ENCODE peak calls at places on chromosomes 3 and 15, in ten cellular contexts. G is AG10803, I is fibroblast of mammary gland, O is GM23338, F is stomach, A is AG04449, H is fibroblast of lung, B is neural progenitor cell, R is BJ, Q is OCI-LY7. W is an unnamed sample.

GRCh38 chr3:57135964-57136363 is 29.2 kb downstream of the IL17RD start:
- DNase-seq in I (no peak), H (no peak), F (no peak), O (no peak), Q (no peak), R (no peak), G (no peak), B (no peak), A (no peak), W (no peak)

GRCh38 chr3:178849220-178849910 is 222.2 kb downstream of the ZMAT3 start:
- DNase-seq in H (peak), R (no peak), G (no peak), A (no peak), F (no peak), I (no peak), Q (no peak), O (no peak), B (no peak), W (peak)

GRCh38 chr3:171788546-171789351 is 21.5 kb downstream of the PLD1 start:
- DNase-seq in H (peak), A (peak), F (no peak), Q (no peak), G (peak), R (peak), I (peak), O (no peak), B (no peak), W (peak)

GRCh38 chr15:70825841-70826240 is 28.1 kb downstream of the LARP6 start:
- DNase-seq in I (no peak), A (no peak), O (no peak), B (no peak), Q (no peak), G (no peak), H (no peak), F (no peak), R (no peak), W (no peak)

GRCh38 chr15:91965501-91966180 is 112.1 kb downstream of the SLCO3A1 start:
- DNase-seq in O (no peak), F (no peak), A (no peak), I (peak), Q (no peak), R (no peak), H (peak), B (no peak), G (peak), W (peak)

GRCh38 chr15:89616228-89616627 is 39.0 kb downstream of the KIF7 start:
- DNase-seq in R (no peak), B (no peak), O (no peak), F (no peak), H (no peak), G (no peak), I (no peak), Q (no peak), A (no peak), W (no peak)

GRCh38 chr3:164897335-164897734 is 181.0 kb downstream of the SI start:
- DNase-seq in G (no peak), I (no peak), B (no peak), H (no peak), R (no peak), F (no peak), O (no peak), A (no peak), Q (no peak), W (no peak)

GRCh38 chr3:15300318-15301078 is 31.9 kb downstream of the SH3BP5 start:
- DNase-seq in G (peak), F (no peak), I (peak), Q (no peak), O (no peak), A (no peak), R (no peak), H (peak), B (no peak), W (peak)

GRCh38 chr15:97909291-97909891 is 51.1 kb upstream of the ARRDC4 start:
- DNase-seq in G (peak), I (peak), R (no peak), H (peak), B (peak), Q (peak), F (peak), A (no peak), O (peak), W (peak)

GRCh38 chr3:107988464-107989156 is 102.2 kb downstream of the CD47 start:
- DNase-seq in Q (no peak), B (no peak), F (peak), R (no peak), O (no peak), H (peak), G (peak), I (peak), A (no peak), W (peak)

GRCh38 chr3:161851941-161852566 is 355.4 kb downstream of the OTOL1 start:
- DNase-seq in R (no peak), G (peak), O (peak), B (peak), I (peak), H (peak), A (no peak), F (peak), Q (peak), W (peak)

GRCh38 chr15:50248994-50249586 is 16.4 kb downstream of the HDC start:
- DNase-seq in R (no peak), H (peak), F (no peak), B (no peak), A (no peak), G (no peak), Q (no peak), O (no peak), I (peak), W (no peak)

GRCh38 chr15:83282859-83283812 is 1.3 kb downstream of the BNC1 start:
- DNase-seq in B (peak), F (no peak), A (no peak), I (peak), G (peak), O (peak), Q (no peak), R (no peak), H (peak), W (peak)

GRCh38 chr3:12187448-12188327 is 29.0 kb upstream of the TIMP4 start:
- DNase-seq in A (no peak), B (no peak), F (no peak), Q (no peak), R (no peak), G (peak), O (no peak), I (peak), H (peak), W (peak)

GRCh38 chr3:12190221-12190807 is 31.6 kb upstream of the TIMP4 start:
- DNase-seq in R (no peak), A (no peak), O (no peak), H (no peak), G (no peak), I (no peak), F (no peak), B (no peak), Q (no peak), W (no peak)

GRCh38 chr3:12186515-12187286 is 28.0 kb upstream of the TIMP4 start:
- DNase-seq in Q (no peak), A (no peak), B (no peak), F (no peak), I (no peak), O (no peak), R (no peak), H (no peak), G (no peak), W (no peak)

GRCh38 chr3:12188681-12189287 is 30.1 kb upstream of the TIMP4 start:
- DNase-seq in H (no peak), B (peak), I (no peak), G (no peak), R (no peak), O (no peak), F (no peak), Q (no peak), A (no peak), W (no peak)

DNA sequence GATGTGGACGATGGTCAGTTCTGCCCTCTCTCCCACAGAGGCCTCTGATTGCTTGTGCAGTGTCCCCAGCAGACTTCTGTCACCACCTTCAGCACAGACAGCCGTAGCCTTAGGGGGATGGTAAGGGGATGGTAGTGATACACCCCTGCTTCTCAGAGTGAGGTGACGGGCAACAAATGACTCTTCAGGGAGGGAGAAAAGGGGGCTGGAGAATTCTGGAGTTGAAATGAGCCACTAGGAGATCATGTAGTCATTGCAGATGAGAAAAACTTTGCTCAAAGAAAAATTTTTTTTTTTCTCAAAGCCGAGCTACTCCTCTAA is 29.6 kb upstream of the TIMP4 start:
- DNase-seq in R (no peak), G (no peak), A (no peak), Q (no peak), B (no peak), F (no peak), I (no peak), H (no peak), O (no peak), W (no peak)
- TF ChIP-seq CTCF in R (no peak), G (no peak), A (no peak), Q (no peak), B (no peak), F (no peak), I (no peak), H (no peak), O (no peak), W (no peak)

GRCh38 chr15:100309984-100310291 is 31.8 kb downstream of the ADAMTS17 start:
- DNase-seq in O (no peak), F (no peak), I (no peak), H (no peak), A (no peak), G (no peak), Q (no peak), R (no peak), B (no peak), W (no peak)

GRCh38 chr15:100308222-100309007 is 33.4 kb downstream of the ADAMTS17 start:
- DNase-seq in R (no peak), B (no peak), A (no peak), Q (no peak), H (no peak), G (no peak), F (no peak), I (peak), O (no peak), W (peak)

GRCh38 chr15:100306098-100306497 is 35.7 kb downstream of the ADAMTS17 start:
- DNase-seq in R (no peak), H (no peak), I (no peak), G (no peak), O (no peak), F (no peak), Q (no peak), A (no peak), B (no peak), W (no peak)

GRCh38 chr15:100309109-100309983 is 32.4 kb downstream of the ADAMTS17 start:
- DNase-seq in F (no peak), H (no peak), R (no peak), B (no peak), O (no peak), G (no peak), Q (no peak), I (no peak), A (no peak), W (no peak)

DNA sequence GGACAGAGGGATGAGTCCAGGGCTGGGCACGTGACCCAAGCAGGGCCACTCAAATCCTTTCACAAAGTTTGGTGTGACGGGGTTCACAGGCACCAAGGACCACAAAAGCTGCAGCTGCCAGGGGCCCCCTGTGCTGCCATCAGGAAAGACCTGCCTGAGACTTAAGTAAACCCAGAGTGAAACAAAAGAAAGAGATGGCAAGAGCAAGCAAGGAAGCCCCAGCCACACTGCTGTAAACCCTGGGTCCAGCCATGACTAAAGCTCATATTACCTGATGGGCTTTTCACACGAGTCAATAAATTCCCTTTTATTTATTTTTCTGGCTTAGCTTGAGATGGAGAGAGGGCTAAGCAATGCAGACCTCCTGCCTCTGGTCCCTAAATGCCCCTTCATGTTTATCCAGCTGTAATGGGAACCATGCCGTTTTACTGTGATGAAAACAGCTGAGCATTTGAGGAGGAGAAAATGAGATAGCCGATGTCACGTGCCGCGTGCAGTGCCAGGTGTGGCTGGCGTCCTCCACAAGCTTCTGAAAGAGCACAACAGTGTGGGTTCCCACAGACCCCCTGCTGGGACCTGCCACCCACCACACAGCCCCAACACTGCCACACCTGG is 34.4 kb downstream of the ADAMTS17 start:
- DNase-seq in O (no peak), I (no peak), H (no peak), F (no peak), Q (no peak), A (no peak), R (no peak), B (no peak), G (no peak), W (no peak)
- H3K4me3 ChIP-seq in O (no peak), I (no peak), H (no peak), F (no peak), Q (no peak), A (no peak), R (no peak), B (no peak), G (no peak), W (no peak)

DNA sequence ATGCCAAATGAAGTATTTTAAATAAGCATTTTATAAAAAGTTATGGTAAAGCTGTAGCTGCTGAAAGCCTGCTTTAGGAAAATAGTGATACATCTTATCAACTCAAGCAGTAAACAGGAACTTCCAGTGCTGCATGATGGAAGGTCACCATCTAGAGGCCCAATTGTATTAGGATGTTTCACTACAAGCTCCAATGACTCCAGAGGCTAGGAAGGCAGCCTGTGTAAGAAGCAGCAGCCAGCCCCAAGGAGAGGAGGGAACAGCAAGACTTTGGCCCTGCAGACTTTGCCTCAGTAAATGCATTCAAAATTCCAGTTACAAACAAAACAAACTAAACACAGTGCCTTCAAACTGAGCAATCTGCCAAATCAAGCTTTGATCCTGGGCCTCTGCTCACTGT is 32.1 kb downstream of the ILDR1 start:
- DNase-seq in O (peak), B (peak), H (peak), A (no peak), F (no peak), R (no peak), G (no peak), I (no peak), Q (peak), W (peak)
- TF ChIP-seq CTCF in O (peak), B (peak), H (no peak), A (no peak), F (no peak), R (no peak), G (no peak), I (no peak), Q (peak), W (no peak)

DNA sequence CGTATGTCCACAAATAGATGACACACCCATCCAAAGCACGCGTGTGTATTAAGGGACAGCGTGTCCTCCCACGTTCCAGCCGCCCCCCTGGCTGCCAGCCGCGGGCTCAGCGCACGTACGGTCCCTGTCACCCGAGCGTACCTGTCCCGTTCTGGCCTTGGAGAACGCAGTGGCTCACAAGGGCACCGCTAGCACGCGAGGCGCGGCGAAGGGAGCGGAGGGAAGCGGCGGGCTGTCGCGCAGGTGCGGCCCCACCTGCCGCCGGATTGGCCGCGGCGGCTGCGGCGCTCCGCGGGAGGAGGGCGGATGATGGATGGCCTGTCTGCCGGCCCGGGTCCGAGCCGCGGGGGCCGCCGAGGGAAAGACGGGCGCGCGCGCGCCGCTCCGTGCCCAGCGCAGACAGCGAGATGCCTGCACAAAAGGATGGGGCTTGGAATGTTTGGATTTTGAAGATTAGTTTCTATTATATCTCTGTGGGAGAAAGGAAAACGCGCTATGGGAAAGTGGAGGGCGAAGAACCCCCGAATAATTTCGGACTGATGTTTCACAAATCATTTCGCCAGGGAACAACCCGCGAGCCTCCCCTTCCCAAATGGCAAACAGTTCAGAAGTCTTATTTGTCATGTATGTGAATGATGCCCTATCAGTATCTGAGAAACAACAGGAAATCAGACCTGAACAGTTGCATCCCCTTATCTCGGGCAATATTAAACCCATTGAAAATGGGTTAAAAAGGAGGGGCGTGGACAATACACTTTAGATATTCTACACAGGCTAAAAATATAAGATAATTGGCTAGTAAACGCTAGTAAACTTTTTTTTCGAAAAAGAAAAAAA is 1003.6 kb upstream of the NR2F2 start:
- DNase-seq in R (no peak), H (no peak), G (no peak), I (no peak), A (no peak), B (peak), O (peak), Q (no peak), F (no peak), W (peak)
- H3K4me3 ChIP-seq in R (peak), H (peak), G (no peak), I (peak), A (peak), B (peak), O (peak), Q (no peak), F (peak), W (peak)

GRCh38 chr3:38986901-38987300 is 64.8 kb downstream of the SCN11A start:
- DNase-seq in A (no peak), Q (no peak), F (no peak), O (no peak), I (peak), B (no peak), R (no peak), G (no peak), H (no peak), W (no peak)

GRCh38 chr3:38984731-38985130 is 67.0 kb downstream of the SCN11A start:
- DNase-seq in O (no peak), G (no peak), B (no peak), A (no peak), I (no peak), R (no peak), H (no peak), Q (no peak), F (no peak), W (no peak)

GRCh38 chr3:38985581-38985980 is 66.2 kb downstream of the SCN11A start:
- DNase-seq in I (peak), B (no peak), Q (no peak), A (peak), H (peak), O (no peak), R (peak), F (no peak), G (peak), W (no peak)

GRCh38 chr3:38985981-38986380 is 65.8 kb downstream of the SCN11A start:
- DNase-seq in O (no peak), I (peak), B (no peak), G (peak), Q (no peak), H (peak), F (no peak), R (no peak), A (no peak), W (peak)

DNA sequence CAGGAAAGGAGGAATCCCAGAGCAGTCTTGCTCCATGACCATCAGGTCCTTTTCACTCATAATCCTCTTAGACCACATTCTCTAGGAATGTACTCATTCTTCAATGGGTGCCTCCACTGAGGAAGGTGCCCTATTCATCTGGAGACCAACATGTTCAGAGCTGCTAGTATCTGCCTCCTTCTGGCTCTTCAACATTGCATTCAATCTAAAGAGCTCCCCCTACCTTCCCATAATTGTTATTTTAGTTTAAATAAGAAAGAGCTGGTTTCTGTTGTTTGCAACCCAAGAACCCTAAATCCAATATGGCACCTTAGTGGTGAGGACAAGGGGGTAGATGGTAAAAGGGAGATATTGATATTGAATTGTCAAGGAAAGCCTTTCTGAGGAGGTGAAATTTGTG is 67.6 kb downstream of the SCN11A start:
- DNase-seq in H (no peak), I (no peak), O (no peak), B (no peak), G (no peak), R (no peak), A (no peak), Q (no peak), F (no peak), W (no peak)
- TF ChIP-seq CTCF in H (no peak), I (peak), O (peak), B (no peak), G (no peak), R (no peak), A (no peak), Q (peak), F (no peak), W (no peak)

DNA sequence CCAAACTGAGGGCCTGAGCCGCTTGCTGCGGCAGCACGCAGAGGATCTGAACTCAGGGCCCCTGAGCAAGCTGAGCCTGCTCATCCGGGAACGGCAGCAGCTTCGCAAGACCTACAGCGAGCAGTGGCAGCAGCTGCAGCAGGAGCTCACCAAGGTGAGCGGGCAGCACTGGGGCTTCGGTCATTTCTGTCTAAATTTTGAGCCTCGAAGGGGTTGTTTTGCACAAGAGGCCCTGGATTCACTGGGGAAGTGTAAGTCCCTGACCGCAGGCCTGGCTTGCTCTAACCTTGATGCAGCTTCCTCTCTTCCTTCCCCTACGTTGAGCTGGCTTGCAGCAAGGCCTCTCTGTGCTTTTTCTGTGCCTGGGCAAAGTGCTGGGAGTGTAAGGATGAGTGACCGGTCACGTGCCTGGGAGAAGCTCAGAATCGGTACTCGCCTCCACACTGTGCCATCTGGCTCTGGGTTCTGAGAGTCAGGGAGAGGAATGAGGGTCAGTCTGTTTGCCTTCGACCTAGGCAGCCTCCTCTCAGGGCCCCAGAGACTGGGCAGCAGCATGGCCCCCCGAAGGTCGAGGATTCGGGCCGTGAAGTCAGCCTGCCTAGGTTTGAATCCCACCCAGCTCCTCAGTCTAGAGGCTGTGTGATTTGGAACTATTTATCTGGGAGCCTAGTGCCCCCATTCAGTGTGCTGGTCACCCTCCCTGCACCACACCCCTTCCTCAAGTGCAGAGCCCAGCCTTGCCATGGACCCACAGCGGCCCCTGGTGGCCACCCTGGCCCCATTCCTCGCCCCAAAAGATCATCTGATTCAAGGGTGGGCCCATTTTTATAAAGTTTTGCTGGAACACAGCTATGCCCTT is 1.4 kb downstream of the FES start:
- DNase-seq in R (no peak), F (peak), A (no peak), B (peak), I (peak), H (peak), G (peak), Q (peak), O (peak), W (peak)
- H3K4me3 ChIP-seq in R (no peak), F (peak), A (no peak), B (no peak), I (no peak), H (peak), G (no peak), Q (no peak), O (no peak), W (no peak)

GRCh38 chr15:85840802-85841152 is 46.1 kb upstream of the KLHL25 start:
- DNase-seq in Q (no peak), H (no peak), R (no peak), O (no peak), F (no peak), A (no peak), I (no peak), B (no peak), G (no peak), W (no peak)
- TF ChIP-seq CTCF in Q (peak), H (no peak), R (no peak), O (no peak), F (no peak), A (no peak), I (no peak), B (no peak), G (no peak), W (no peak)

GRCh38 chr15:45186771-45187577 is 792 bp downstream of the SHF start:
- DNase-seq in R (no peak), F (no peak), G (no peak), Q (no peak), B (peak), O (peak), I (no peak), H (no peak), A (no peak), W (no peak)
- H3K4me3 ChIP-seq in R (peak), F (peak), G (peak), Q (peak), B (peak), O (peak), I (peak), H (no peak), A (peak), W (peak)

W was measured in fibroblast of pulmonary artery.